ENCODE peak calls at places on chromosomes 7 and 10, in nine cellular contexts. Z is MCF 10A; U is NCI-H1105; B is activated CD8-positive, alpha-beta T cell treated with anti-CD3 and anti-CD28 coated beads for 36 hours; T is CD8-positive, alpha-beta memory T cell; O is cortex of kidney; H is amniotic epithelial cell; L is GM03348; P is heart right ventricle. V is an unnamed sample.

GRCh38 chr10:50531388-50532077 is 92.2 kb downstream of the SGMS1 start:
- DNase-seq in L (no peak), T (no peak), Z (no peak), P (no peak), H (no peak), U (no peak), O (no peak), B (no peak), V (no peak)

GRCh38 chr7:133987582-133987981 is 139.6 kb upstream of the LRGUK start:
- DNase-seq in T (no peak), H (no peak), O (no peak), P (no peak), B (no peak), Z (no peak), U (no peak), L (no peak), V (no peak)

GRCh38 chr7:763762-764161 is 36.7 kb upstream of the PRKAR1B start:
- DNase-seq in H (no peak), O (no peak), T (no peak), B (no peak), P (no peak), L (no peak), U (no peak), Z (no peak), V (no peak)

GRCh38 chr10:45439873-45440272 is 65.9 kb downstream of the ALOX5 start:
- DNase-seq in H (no peak), B (no peak), O (no peak), T (no peak), Z (no peak), U (no peak), L (no peak), P (no peak), V (peak; percentile 59)

GRCh38 chr10:17273403-17273802 is 45.4 kb downstream of the VIM start:
- DNase-seq in H (peak; percentile 86), P (no peak), B (no peak), Z (peak; percentile 66), U (no peak), O (no peak), L (peak; percentile 15), T (no peak), V (peak; percentile 23)

GRCh38 chr10:99660662-99661369 is 1.5 kb downstream of the ENTPD7 start:
- DNase-seq in U (no peak), Z (no peak), L (no peak), B (no peak), P (no peak), H (peak; percentile 50), O (no peak), T (no peak), V (peak; percentile 10)

GRCh38 chr10:13727574-13727973 is 140.8 kb downstream of the PRPF18 start:
- DNase-seq in H (no peak), O (no peak), Z (no peak), L (no peak), B (no peak), T (no peak), P (no peak), U (no peak), V (no peak)

GRCh38 chr7:101232141-101232821 is 5.3 kb downstream of the CLDN15 start:
- DNase-seq in P (no peak), U (peak; percentile 83), T (no peak), L (no peak), B (no peak), Z (peak; percentile 67), H (no peak), O (no peak), V (peak; percentile 83)

GRCh38 chr7:34317039-34317438 is 341.0 kb upstream of the NPSR1 start:
- DNase-seq in B (no peak), H (no peak), U (no peak), L (no peak), T (no peak), O (no peak), Z (no peak), P (no peak), V (no peak)

GRCh38 chr10:60810437-60811182 is 32.3 kb downstream of the CDK1 start:
- DNase-seq in U (no peak), P (peak; percentile 33), O (no peak), T (no peak), L (peak; percentile 53), Z (peak; percentile 47), H (peak; percentile 74), B (no peak), V (peak; percentile 47)

GRCh38 chr7:107168233-107169119 is at the start of gene HBP1:
- DNase-seq in T (peak; percentile 94), O (peak; percentile 18), L (peak; percentile 97), Z (peak; percentile 100), U (peak; percentile 99), P (peak; percentile 100), B (peak; percentile 99), H (peak; percentile 100), V (peak; percentile 97)